ENCODE peak calls at places on chromosomes 1 and 21, in seven cellular contexts. One of them, this sample, is unnamed.

GRCh38 chr1:19799233-19799876 is 361 bp downstream of the TMCO4 start:
- DNase-seq in body of pancreas: peak; percentile 85
- DNase-seq in thyroid gland: peak; percentile 82
- DNase-seq in tibial artery: peak; percentile 52
- DNase-seq in cardiac muscle cell: peak; percentile 32
- DNase-seq in IMR-90: peak; percentile 37
- DNase-seq in heart right ventricle: peak; percentile 35
- DNase-seq in this sample: no peak

GRCh38 chr1:96565546-96565945 is 156.0 kb upstream of the PTBP2 start:
- DNase-seq in body of pancreas: no peak
- DNase-seq in thyroid gland: no peak
- DNase-seq in tibial artery: no peak
- DNase-seq in cardiac muscle cell: no peak
- DNase-seq in IMR-90: no peak
- DNase-seq in heart right ventricle: no peak
- DNase-seq in this sample: no peak

GRCh38 chr1:101311146-101311892 is 74.5 kb downstream of the S1PR1 start:
- DNase-seq in body of pancreas: no peak
- DNase-seq in thyroid gland: no peak
- DNase-seq in tibial artery: no peak
- DNase-seq in cardiac muscle cell: no peak
- DNase-seq in IMR-90: no peak
- DNase-seq in heart right ventricle: no peak
- DNase-seq in this sample: no peak

GRCh38 chr21:45545691-45546531 is 3.7 kb upstream of the SLC19A1 start:
- DNase-seq in body of pancreas: no peak
- DNase-seq in thyroid gland: no peak
- DNase-seq in tibial artery: no peak
- DNase-seq in cardiac muscle cell: no peak
- DNase-seq in IMR-90: no peak
- DNase-seq in heart right ventricle: peak; percentile 2
- DNase-seq in this sample: no peak

GRCh38 chr21:16634522-16634914 is 878.3 kb upstream of the CXADR start:
- DNase-seq in body of pancreas: no peak
- DNase-seq in thyroid gland: peak; percentile 15
- DNase-seq in tibial artery: no peak
- DNase-seq in cardiac muscle cell: peak; percentile 51
- DNase-seq in IMR-90: no peak
- DNase-seq in heart right ventricle: no peak
- DNase-seq in this sample: no peak

GRCh38 chr1:70504821-70505193 is 93.7 kb downstream of the CTH start:
- DNase-seq in body of pancreas: peak; percentile 21
- DNase-seq in thyroid gland: no peak
- DNase-seq in tibial artery: no peak
- DNase-seq in cardiac muscle cell: peak; percentile 22
- DNase-seq in IMR-90: peak; percentile 18
- DNase-seq in heart right ventricle: no peak
- DNase-seq in this sample: no peak

GRCh38 chr1:1598051-1598719 is 1.8 kb downstream of the FNDC10 start:
- DNase-seq in body of pancreas: no peak
- DNase-seq in thyroid gland: no peak
- DNase-seq in tibial artery: no peak
- DNase-seq in cardiac muscle cell: no peak
- DNase-seq in IMR-90: no peak
- DNase-seq in heart right ventricle: no peak
- DNase-seq in this sample: no peak

GRCh38 chr1:55478742-55479141 is 263.6 kb upstream of the USP24 start:
- DNase-seq in body of pancreas: no peak
- DNase-seq in thyroid gland: no peak
- DNase-seq in tibial artery: no peak
- DNase-seq in cardiac muscle cell: peak; percentile 8
- DNase-seq in IMR-90: peak; percentile 51
- DNase-seq in heart right ventricle: no peak
- DNase-seq in this sample: no peak

GRCh38 chr1:207268337-207268736 is 53.1 kb upstream of the CD55 start:
- DNase-seq in body of pancreas: no peak
- DNase-seq in thyroid gland: no peak
- DNase-seq in tibial artery: no peak
- DNase-seq in cardiac muscle cell: no peak
- DNase-seq in IMR-90: no peak
- DNase-seq in heart right ventricle: no peak
- DNase-seq in this sample: no peak

GRCh38 chr1:221100196-221100950 is 221.1 kb downstream of the HLX start:
- DNase-seq in body of pancreas: no peak
- DNase-seq in thyroid gland: no peak
- DNase-seq in tibial artery: no peak
- DNase-seq in cardiac muscle cell: no peak
- DNase-seq in IMR-90: peak; percentile 86
- DNase-seq in heart right ventricle: no peak
- DNase-seq in this sample: no peak

GRCh38 chr1:221104596-221104995 is 225.4 kb downstream of the HLX start:
- DNase-seq in body of pancreas: no peak
- DNase-seq in thyroid gland: no peak
- DNase-seq in tibial artery: no peak
- DNase-seq in cardiac muscle cell: no peak
- DNase-seq in IMR-90: no peak
- DNase-seq in heart right ventricle: no peak
- DNase-seq in this sample: no peak

GRCh38 chr1:221101792-221102191 is 222.5 kb downstream of the HLX start:
- DNase-seq in body of pancreas: no peak
- DNase-seq in thyroid gland: no peak
- DNase-seq in tibial artery: no peak
- DNase-seq in cardiac muscle cell: no peak
- DNase-seq in IMR-90: peak; percentile 76
- DNase-seq in heart right ventricle: no peak
- DNase-seq in this sample: no peak

GRCh38 chr1:221099747-221100146 is 220.5 kb downstream of the HLX start:
- DNase-seq in body of pancreas: no peak
- DNase-seq in thyroid gland: peak; percentile 10
- DNase-seq in tibial artery: no peak
- DNase-seq in cardiac muscle cell: no peak
- DNase-seq in IMR-90: no peak
- DNase-seq in heart right ventricle: no peak
- DNase-seq in this sample: no peak

GRCh38 chr1:221102206-221102605 is 223.0 kb downstream of the HLX start:
- DNase-seq in body of pancreas: no peak
- DNase-seq in thyroid gland: no peak
- DNase-seq in tibial artery: no peak
- DNase-seq in cardiac muscle cell: no peak
- DNase-seq in IMR-90: no peak
- DNase-seq in heart right ventricle: no peak
- DNase-seq in this sample: no peak
- H3K27ac ChIP-seq in body of pancreas: no peak overlapping the region
- H3K27ac ChIP-seq in thyroid gland: no peak overlapping the region
- H3K27ac ChIP-seq in tibial artery: no peak overlapping the region
- H3K27ac ChIP-seq in cardiac muscle cell: no peak overlapping the region
- H3K27ac ChIP-seq in IMR-90: no peak overlapping the region
- H3K27ac ChIP-seq in heart right ventricle: no peak overlapping the region
- H3K27ac ChIP-seq in this sample: no peak overlapping the region

GRCh38 chr21:34906401-34906800 is 142.7 kb downstream of the RUNX1 start:
- DNase-seq in body of pancreas: no peak
- DNase-seq in thyroid gland: no peak
- DNase-seq in tibial artery: no peak
- DNase-seq in cardiac muscle cell: no peak
- DNase-seq in IMR-90: no peak
- DNase-seq in heart right ventricle: no peak
- DNase-seq in this sample: no peak

GRCh38 chr21:34910396-34910795 is 138.7 kb downstream of the RUNX1 start:
- DNase-seq in body of pancreas: no peak
- DNase-seq in thyroid gland: peak; percentile 90
- DNase-seq in tibial artery: no peak
- DNase-seq in cardiac muscle cell: no peak
- DNase-seq in IMR-90: no peak
- DNase-seq in heart right ventricle: no peak
- DNase-seq in this sample: no peak

GRCh38 chr21:34909492-34910292 is 139.4 kb downstream of the RUNX1 start:
- DNase-seq in body of pancreas: no peak
- DNase-seq in thyroid gland: no peak
- DNase-seq in tibial artery: no peak
- DNase-seq in cardiac muscle cell: no peak
- DNase-seq in IMR-90: peak; percentile 51
- DNase-seq in heart right ventricle: no peak
- DNase-seq in this sample: no peak

GRCh38 chr21:34908424-34909055 is 140.6 kb downstream of the RUNX1 start:
- DNase-seq in body of pancreas: no peak
- DNase-seq in thyroid gland: no peak
- DNase-seq in tibial artery: peak; percentile 28
- DNase-seq in cardiac muscle cell: no peak
- DNase-seq in IMR-90: no peak
- DNase-seq in heart right ventricle: no peak
- DNase-seq in this sample: no peak

DNA sequence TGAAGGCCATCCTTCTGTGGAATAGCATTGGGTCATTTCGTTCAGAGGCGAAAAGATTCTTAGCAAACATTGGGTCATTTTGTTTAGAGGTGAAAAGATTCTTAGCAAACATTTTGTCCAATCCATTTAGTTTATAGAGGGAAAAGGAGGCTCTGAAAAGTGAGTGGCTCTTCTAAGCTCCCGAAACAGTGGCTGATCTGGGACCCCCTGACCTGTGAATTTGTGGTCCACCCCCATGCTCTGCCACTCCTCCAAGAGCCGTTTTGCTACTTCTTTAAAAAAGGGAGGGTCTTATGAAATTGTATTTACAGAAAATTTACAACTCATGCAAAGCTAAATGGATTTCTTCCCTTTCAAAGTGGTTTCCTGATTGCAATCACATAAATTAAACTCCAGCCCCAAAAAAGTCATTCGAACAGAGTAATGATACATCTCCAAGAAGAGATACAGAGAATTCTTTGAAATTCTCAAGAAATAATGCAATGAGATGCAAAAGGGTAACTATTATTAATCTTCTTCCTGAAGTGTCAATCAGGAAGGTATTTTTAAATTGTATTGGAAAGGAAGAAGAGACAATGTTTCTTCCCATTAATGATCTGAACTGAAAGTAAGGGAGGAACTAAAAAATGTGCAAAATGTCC is 141.2 kb downstream of the RUNX1 start:
- DNase-seq in body of pancreas: no peak
- DNase-seq in thyroid gland: no peak
- DNase-seq in tibial artery: no peak
- DNase-seq in cardiac muscle cell: no peak
- DNase-seq in IMR-90: no peak
- DNase-seq in heart right ventricle: no peak
- DNase-seq in this sample: no peak
- H3K27ac ChIP-seq in body of pancreas: no peak overlapping the region
- H3K27ac ChIP-seq in thyroid gland: no peak overlapping the region
- H3K27ac ChIP-seq in tibial artery: no peak overlapping the region
- H3K27ac ChIP-seq in cardiac muscle cell: no peak overlapping the region
- H3K27ac ChIP-seq in IMR-90: no peak overlapping the region
- H3K27ac ChIP-seq in heart right ventricle: no peak overlapping the region
- H3K27ac ChIP-seq in this sample: no peak overlapping the region

GRCh38 chr1:27572679-27573426 is 31.1 kb downstream of the AHDC1 start:
- DNase-seq in body of pancreas: no peak
- DNase-seq in thyroid gland: peak; percentile 73
- DNase-seq in tibial artery: peak; percentile 68
- DNase-seq in cardiac muscle cell: peak; percentile 54
- DNase-seq in IMR-90: no peak
- DNase-seq in heart right ventricle: no peak
- DNase-seq in this sample: no peak
- H3K27ac ChIP-seq in body of pancreas: peak overlapping the region; percentile 90
- H3K27ac ChIP-seq in thyroid gland: peak overlapping the region; percentile 87
- H3K27ac ChIP-seq in tibial artery: peak overlapping the region; percentile 99
- H3K27ac ChIP-seq in cardiac muscle cell: peak overlapping the region; percentile 95
- H3K27ac ChIP-seq in IMR-90: no peak overlapping the region
- H3K27ac ChIP-seq in heart right ventricle: peak overlapping the region; percentile 95
- H3K27ac ChIP-seq in this sample: peak overlapping the region; percentile 38

DNA sequence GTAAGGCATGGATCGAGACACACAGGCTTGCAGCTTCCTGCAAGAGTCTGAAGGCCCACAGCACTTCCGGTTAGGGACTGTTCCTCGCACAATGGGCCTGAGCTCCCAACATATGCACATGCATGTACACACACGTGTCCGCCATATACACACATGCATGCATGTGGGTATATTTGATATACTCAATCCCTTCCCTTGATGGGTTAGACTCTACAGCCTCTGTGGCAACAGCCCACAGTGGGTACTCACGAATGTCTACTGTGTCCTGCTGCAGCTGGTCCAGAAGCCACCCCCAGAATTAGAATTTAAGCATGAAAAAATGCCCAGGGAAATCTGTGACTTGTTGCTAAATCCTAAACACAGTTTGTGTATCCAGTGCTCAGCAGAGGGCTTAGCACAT is 9.9 kb downstream of the F3 start:
- DNase-seq in body of pancreas: no peak
- DNase-seq in thyroid gland: no peak
- DNase-seq in tibial artery: no peak
- DNase-seq in cardiac muscle cell: no peak
- DNase-seq in IMR-90: no peak
- DNase-seq in heart right ventricle: no peak
- DNase-seq in this sample: no peak
- H3K27ac ChIP-seq in body of pancreas: no peak overlapping the region
- H3K27ac ChIP-seq in thyroid gland: peak overlapping the region; percentile 39
- H3K27ac ChIP-seq in tibial artery: no peak overlapping the region
- H3K27ac ChIP-seq in cardiac muscle cell: no peak overlapping the region
- H3K27ac ChIP-seq in IMR-90: no peak overlapping the region
- H3K27ac ChIP-seq in heart right ventricle: no peak overlapping the region
- H3K27ac ChIP-seq in this sample: no peak overlapping the region

GRCh38 chr1:59219926-59220325 is 77.0 kb upstream of the FGGY start:
- DNase-seq in body of pancreas: no peak
- DNase-seq in thyroid gland: no peak
- DNase-seq in tibial artery: no peak
- DNase-seq in cardiac muscle cell: no peak
- DNase-seq in IMR-90: peak; percentile 50
- DNase-seq in heart right ventricle: no peak
- DNase-seq in this sample: no peak

GRCh38 chr1:59220356-59220755 is 76.5 kb upstream of the FGGY start:
- DNase-seq in body of pancreas: peak; percentile 15
- DNase-seq in thyroid gland: no peak
- DNase-seq in tibial artery: no peak
- DNase-seq in cardiac muscle cell: no peak
- DNase-seq in IMR-90: no peak
- DNase-seq in heart right ventricle: no peak
- DNase-seq in this sample: no peak

GRCh38 chr1:59225594-59225993 is 71.3 kb upstream of the FGGY start:
- DNase-seq in body of pancreas: no peak
- DNase-seq in thyroid gland: no peak
- DNase-seq in tibial artery: no peak
- DNase-seq in cardiac muscle cell: no peak
- DNase-seq in IMR-90: no peak
- DNase-seq in heart right ventricle: no peak
- DNase-seq in this sample: no peak

GRCh38 chr1:59223943-59224639 is 72.8 kb upstream of the FGGY start:
- DNase-seq in body of pancreas: no peak
- DNase-seq in thyroid gland: no peak
- DNase-seq in tibial artery: no peak
- DNase-seq in cardiac muscle cell: peak; percentile 3
- DNase-seq in IMR-90: peak; percentile 20
- DNase-seq in heart right ventricle: no peak
- DNase-seq in this sample: no peak

GRCh38 chr1:59223213-59223612 is 73.7 kb upstream of the FGGY start:
- DNase-seq in body of pancreas: no peak
- DNase-seq in thyroid gland: no peak
- DNase-seq in tibial artery: no peak
- DNase-seq in cardiac muscle cell: no peak
- DNase-seq in IMR-90: no peak
- DNase-seq in heart right ventricle: no peak
- DNase-seq in this sample: no peak
- H3K27ac ChIP-seq in body of pancreas: no peak overlapping the region
- H3K27ac ChIP-seq in thyroid gland: peak overlapping the region; percentile 69
- H3K27ac ChIP-seq in tibial artery: peak overlapping the region; percentile 27
- H3K27ac ChIP-seq in cardiac muscle cell: no peak overlapping the region
- H3K27ac ChIP-seq in IMR-90: no peak overlapping the region
- H3K27ac ChIP-seq in heart right ventricle: no peak overlapping the region
- H3K27ac ChIP-seq in this sample: no peak overlapping the region